ENCODE peak calls at places on chromosomes 16 and 17, in six cellular contexts. Y is uterus; S is mammary epithelial cell; I is heart left ventricle; A is CD4-positive, CD25-positive, alpha-beta regulatory T cell; P is left lung. Q is an unnamed sample. For H3K4me1, the result is how much of the 10 kb centered on the place peaks cover.

GRCh38 chr16:89890200-89890599 is 16.8 kb downstream of the TCF25 start:
- DNase-seq in I (no peak), Y (no peak), S (peak), A (no peak), P (no peak), Q (no peak)

GRCh38 chr17:32876414-32877163 is at the start of gene MYO1D:
- DNase-seq in P (peak), A (peak), I (peak), S (peak), Y (peak), Q (peak)

GRCh38 chr16:67206838-67207115 is 7.8 kb downstream of the ELMO3 start:
- DNase-seq in S (peak), A (no peak), Y (no peak), P (no peak), I (no peak), Q (no peak)

GRCh38 chr17:2390199-2390880 is 10.5 kb downstream of the MNT start:
- DNase-seq in Y (peak), I (no peak), A (no peak), S (no peak), P (no peak), Q (no peak)

GRCh38 chr16:1972490-1972877 is 631 bp downstream of the TBL3 start:
- DNase-seq in S (peak), I (no peak), P (no peak), Y (no peak), A (no peak), Q (no peak)

GRCh38 chr16:88685156-88686061 is 898 bp downstream of the SNAI3 start:
- DNase-seq in A (peak), S (peak), I (no peak), Y (no peak), P (no peak), Q (no peak)

GRCh38 chr16:2902337-2903130 is 9.2 kb upstream of the FLYWCH1 start:
- DNase-seq in S (no peak), P (no peak), A (no peak), I (no peak), Y (no peak), Q (no peak)

GRCh38 chr17:65374966-65375365 is 186.5 kb downstream of the AXIN2 start:
- DNase-seq in S (no peak), I (no peak), P (no peak), Y (no peak), A (no peak), Q (no peak)

GRCh38 chr17:76716146-76716833 is 5.5 kb upstream of the MXRA7 start:
- DNase-seq in I (peak), A (peak), S (peak), P (no peak), Y (peak), Q (peak)

GRCh38 chr16:86991679-86992078 is 325.5 kb downstream of the C16orf95 start:
- DNase-seq in I (no peak), S (peak), Y (no peak), A (no peak), P (no peak), Q (no peak)

DNA sequence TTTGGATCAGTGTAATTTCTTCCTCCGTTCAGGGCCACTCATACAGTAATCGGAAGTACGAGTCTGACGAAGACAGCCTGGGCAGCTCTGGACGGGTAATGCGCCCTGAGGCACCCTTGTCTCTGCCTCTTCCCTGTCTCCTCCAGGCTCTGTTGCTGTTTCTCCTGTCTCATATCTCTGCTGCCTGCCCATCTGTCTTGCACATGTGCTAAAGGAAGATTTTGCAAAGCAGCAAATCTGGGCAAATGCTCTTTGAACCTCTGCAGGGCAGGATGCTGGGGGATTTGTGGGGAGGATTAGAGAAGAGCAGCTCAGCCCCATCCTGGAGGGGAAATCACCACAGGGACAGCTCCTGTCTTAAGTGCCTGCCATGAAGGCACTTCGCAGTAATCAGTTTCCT is 32.4 kb upstream of the POLR3E start:
- DNase-seq in I (no peak), Y (no peak), A (peak), P (no peak), S (no peak), Q (no peak)
- H3K27ac ChIP-seq in I (no peak), Y (no peak), A (no peak), P (no peak), S (no peak), Q (no peak)

GRCh38 chr17:39636927-39637736 is at the start of gene STARD3:
- DNase-seq in A (peak), S (peak), Y (peak), I (peak), P (peak), Q (peak)

GRCh38 chr17:39639043-39639442 is 2.1 kb downstream of the STARD3 start:
- DNase-seq in A (no peak), Y (no peak), I (no peak), S (no peak), P (no peak), Q (no peak)

GRCh38 chr17:39636587-39636926 is 387 bp upstream of the STARD3 start:
- DNase-seq in S (no peak), A (no peak), Y (no peak), I (no peak), P (no peak), Q (no peak)

GRCh38 chr17:39639566-39640458 is 2.9 kb downstream of the STARD3 start:
- DNase-seq in I (no peak), A (no peak), P (no peak), S (no peak), Y (no peak), Q (no peak)

DNA sequence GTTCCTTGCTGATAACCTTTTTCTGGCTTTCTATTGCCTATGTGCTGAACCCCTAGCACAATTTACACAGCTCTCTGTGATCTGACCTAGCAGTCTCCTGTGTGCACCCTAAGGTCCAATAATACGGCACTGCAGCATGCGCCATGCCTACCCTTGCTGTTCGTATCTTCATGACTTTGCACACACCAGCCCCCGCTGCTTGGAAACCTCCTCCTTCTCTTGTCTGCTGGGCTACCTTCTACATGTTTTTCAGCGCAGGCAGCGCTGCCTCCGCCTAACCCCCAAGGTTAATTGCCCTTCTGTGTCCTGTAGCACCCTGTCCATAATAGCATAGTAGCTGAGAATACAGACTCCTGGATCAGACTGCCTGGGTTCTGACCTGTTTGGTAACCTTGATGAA is 1.4 kb downstream of the STARD3 start:
- DNase-seq in Y (no peak), P (no peak), A (no peak), I (no peak), S (no peak), Q (no peak)
- H3K4me3 ChIP-seq in Y (peak), P (peak), A (peak), I (no peak), S (no peak), Q (peak)

GRCh38 chr17:55458977-55459376 is 37.3 kb upstream of the MMD start:
- DNase-seq in Y (no peak), A (peak), S (peak), I (no peak), P (no peak), Q (no peak)
- H3K4me1 ChIP-seq in Y (under half), A (under half), S (under half), I (under half), P (under half), Q (under half)

DNA sequence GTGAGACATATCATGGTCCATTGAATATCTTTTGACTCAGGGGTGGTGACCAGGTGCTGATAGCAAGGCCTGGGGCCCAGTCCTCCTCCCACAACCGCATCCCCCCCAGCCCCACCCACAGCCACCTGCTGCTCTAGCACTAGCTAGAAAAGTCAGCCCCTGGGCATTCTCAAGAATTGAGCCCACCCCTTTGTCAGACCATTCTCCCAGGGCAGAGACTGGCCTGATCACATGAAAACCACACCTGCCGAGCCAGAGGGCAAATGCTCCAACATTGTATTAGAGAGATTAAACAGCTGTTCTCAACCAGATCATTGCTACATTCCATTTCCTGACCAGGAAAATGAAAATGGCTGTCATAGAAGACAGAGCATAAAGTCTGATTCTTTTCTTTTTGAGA is 62.4 kb downstream of the RAB11FIP4 start:
- DNase-seq in P (no peak), Y (no peak), A (no peak), S (no peak), I (no peak), Q (no peak)
- H3K27ac ChIP-seq in P (no peak), Y (no peak), A (no peak), S (no peak), I (no peak), Q (no peak)

GRCh38 chr17:57704448-57704847 is 40.7 kb downstream of the CCDC182 start:
- DNase-seq in A (no peak), S (no peak), P (no peak), Y (no peak), I (no peak), Q (peak)

GRCh38 chr17:57707892-57708291 is 37.2 kb downstream of the CCDC182 start:
- DNase-seq in Y (no peak), P (no peak), A (no peak), S (no peak), I (peak), Q (peak)

GRCh38 chr17:57706761-57707160 is 38.3 kb downstream of the CCDC182 start:
- DNase-seq in A (no peak), Y (no peak), I (no peak), P (no peak), S (no peak), Q (peak)

GRCh38 chr17:57705921-57706695 is 39.0 kb downstream of the CCDC182 start:
- DNase-seq in S (no peak), P (no peak), I (no peak), A (no peak), Y (no peak), Q (no peak)

DNA sequence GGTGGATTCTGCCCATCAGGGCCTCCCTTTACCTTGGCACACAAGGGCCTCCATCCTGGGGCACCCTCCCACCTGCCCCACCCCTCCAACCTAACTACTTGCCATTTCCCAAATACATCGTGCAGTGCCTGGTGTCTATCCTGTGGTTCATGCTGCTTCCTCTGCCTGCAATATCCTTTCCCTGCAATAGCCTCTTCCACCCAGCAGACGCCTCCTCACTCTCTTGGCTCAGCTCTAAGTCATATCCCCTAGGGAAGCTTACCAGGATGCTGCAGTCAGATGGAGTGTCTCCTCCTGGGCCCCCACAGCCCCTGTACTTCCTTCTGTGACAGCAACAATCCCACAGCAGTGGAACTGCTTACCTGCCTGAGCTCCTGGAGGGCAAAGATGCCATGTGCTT is 36.7 kb downstream of the CCDC182 start:
- DNase-seq in A (no peak), Y (no peak), S (no peak), P (no peak), I (no peak), Q (no peak)
- H3K4me3 ChIP-seq in A (no peak), Y (no peak), S (no peak), P (no peak), I (no peak), Q (no peak)

Q was measured in ascending aorta.